ENCODE peak calls at places on chromosome 16, in ten cellular contexts. One of them, this sample, is unnamed.

GRCh38 chr16:22373662-22374310 is 633 bp downstream of the CDR2 start:
- DNase-seq in activated T-helper 9 cell treated with anti-CD3 and anti-CD28 coated beads, Interleukin-2, amount 50 U/mL, for 16 hours: peak; percentile 23
- DNase-seq in psoas muscle: peak; percentile 62
- DNase-seq in AG10803: no peak
- DNase-seq in left lung: peak; percentile 51
- DNase-seq in dermis blood vessel endothelial cell: peak; percentile 49
- DNase-seq in stimulated activated CD4-positive, alpha-beta T cell treated with anti-CD3 and anti-CD28 coated beads, Interleukin-4, amount 100 ng/mL, for 24 hours: peak; percentile 34
- DNase-seq in EH: peak; percentile 43
- DNase-seq in AML-193: no peak
- DNase-seq in stimulated activated CD8-positive, alpha-beta memory T cell treated with anti-CD3 and anti-CD28 coated beads, Interleukin-2, amount 100 ng/mL, for 1 hour: no peak
- DNase-seq in this sample: no peak

GRCh38 chr16:30087181-30087898 is 4.4 kb downstream of the TBX6 start:
- DNase-seq in psoas muscle: no peak
- DNase-seq in stimulated activated CD8-positive, alpha-beta memory T cell treated with anti-CD3 and anti-CD28 coated beads, Interleukin-2, amount 100 ng/mL, for 1 hour: no peak
- DNase-seq in EH: no peak
- DNase-seq in activated T-helper 9 cell treated with anti-CD3 and anti-CD28 coated beads, Interleukin-2, amount 50 U/mL, for 16 hours: no peak
- DNase-seq in dermis blood vessel endothelial cell: no peak
- DNase-seq in AG10803: no peak
- DNase-seq in left lung: no peak
- DNase-seq in stimulated activated CD4-positive, alpha-beta T cell treated with anti-CD3 and anti-CD28 coated beads, Interleukin-4, amount 100 ng/mL, for 24 hours: no peak
- DNase-seq in AML-193: no peak
- DNase-seq in this sample: no peak

GRCh38 chr16:22789281-22789945 is 24.5 kb upstream of the HS3ST2 start:
- DNase-seq in stimulated activated CD8-positive, alpha-beta memory T cell treated with anti-CD3 and anti-CD28 coated beads, Interleukin-2, amount 100 ng/mL, for 1 hour: no peak
- DNase-seq in AG10803: no peak
- DNase-seq in stimulated activated CD4-positive, alpha-beta T cell treated with anti-CD3 and anti-CD28 coated beads, Interleukin-4, amount 100 ng/mL, for 24 hours: no peak
- DNase-seq in dermis blood vessel endothelial cell: no peak
- DNase-seq in AML-193: no peak
- DNase-seq in left lung: no peak
- DNase-seq in psoas muscle: no peak
- DNase-seq in activated T-helper 9 cell treated with anti-CD3 and anti-CD28 coated beads, Interleukin-2, amount 50 U/mL, for 16 hours: no peak
- DNase-seq in EH: peak; percentile 29
- DNase-seq in this sample: no peak

GRCh38 chr16:16131659-16132058 is 91.6 kb downstream of the ABCC6 start:
- DNase-seq in psoas muscle: no peak
- DNase-seq in activated T-helper 9 cell treated with anti-CD3 and anti-CD28 coated beads, Interleukin-2, amount 50 U/mL, for 16 hours: no peak
- DNase-seq in dermis blood vessel endothelial cell: no peak
- DNase-seq in stimulated activated CD8-positive, alpha-beta memory T cell treated with anti-CD3 and anti-CD28 coated beads, Interleukin-2, amount 100 ng/mL, for 1 hour: no peak
- DNase-seq in AG10803: no peak
- DNase-seq in stimulated activated CD4-positive, alpha-beta T cell treated with anti-CD3 and anti-CD28 coated beads, Interleukin-4, amount 100 ng/mL, for 24 hours: no peak
- DNase-seq in left lung: no peak
- DNase-seq in EH: no peak
- DNase-seq in AML-193: no peak
- DNase-seq in this sample: no peak

GRCh38 chr16:11273721-11274324 is 394 bp upstream of the PRM3 start:
- DNase-seq in stimulated activated CD4-positive, alpha-beta T cell treated with anti-CD3 and anti-CD28 coated beads, Interleukin-4, amount 100 ng/mL, for 24 hours: no peak
- DNase-seq in AML-193: no peak
- DNase-seq in stimulated activated CD8-positive, alpha-beta memory T cell treated with anti-CD3 and anti-CD28 coated beads, Interleukin-2, amount 100 ng/mL, for 1 hour: no peak
- DNase-seq in AG10803: no peak
- DNase-seq in left lung: no peak
- DNase-seq in dermis blood vessel endothelial cell: no peak
- DNase-seq in activated T-helper 9 cell treated with anti-CD3 and anti-CD28 coated beads, Interleukin-2, amount 50 U/mL, for 16 hours: no peak
- DNase-seq in psoas muscle: no peak
- DNase-seq in EH: peak; percentile 48
- DNase-seq in this sample: no peak

GRCh38 chr16:9081183-9081582 is 10.3 kb upstream of the HAPSTR1 start:
- DNase-seq in AML-193: no peak
- DNase-seq in dermis blood vessel endothelial cell: no peak
- DNase-seq in stimulated activated CD8-positive, alpha-beta memory T cell treated with anti-CD3 and anti-CD28 coated beads, Interleukin-2, amount 100 ng/mL, for 1 hour: no peak
- DNase-seq in psoas muscle: no peak
- DNase-seq in activated T-helper 9 cell treated with anti-CD3 and anti-CD28 coated beads, Interleukin-2, amount 50 U/mL, for 16 hours: no peak
- DNase-seq in EH: no peak
- DNase-seq in left lung: peak; percentile 24
- DNase-seq in stimulated activated CD4-positive, alpha-beta T cell treated with anti-CD3 and anti-CD28 coated beads, Interleukin-4, amount 100 ng/mL, for 24 hours: no peak
- DNase-seq in AG10803: no peak
- DNase-seq in this sample: no peak

GRCh38 chr16:67647681-67648080 is 2.7 kb downstream of the CARMIL2 start:
- DNase-seq in EH: no peak
- DNase-seq in dermis blood vessel endothelial cell: no peak
- DNase-seq in stimulated activated CD4-positive, alpha-beta T cell treated with anti-CD3 and anti-CD28 coated beads, Interleukin-4, amount 100 ng/mL, for 24 hours: no peak
- DNase-seq in psoas muscle: no peak
- DNase-seq in AG10803: no peak
- DNase-seq in activated T-helper 9 cell treated with anti-CD3 and anti-CD28 coated beads, Interleukin-2, amount 50 U/mL, for 16 hours: no peak
- DNase-seq in stimulated activated CD8-positive, alpha-beta memory T cell treated with anti-CD3 and anti-CD28 coated beads, Interleukin-2, amount 100 ng/mL, for 1 hour: no peak
- DNase-seq in AML-193: no peak
- DNase-seq in left lung: no peak
- DNase-seq in this sample: no peak

GRCh38 chr16:11218324-11218962 is 37.6 kb downstream of the SOCS1 start:
- DNase-seq in EH: no peak
- DNase-seq in activated T-helper 9 cell treated with anti-CD3 and anti-CD28 coated beads, Interleukin-2, amount 50 U/mL, for 16 hours: no peak
- DNase-seq in left lung: no peak
- DNase-seq in stimulated activated CD4-positive, alpha-beta T cell treated with anti-CD3 and anti-CD28 coated beads, Interleukin-4, amount 100 ng/mL, for 24 hours: no peak
- DNase-seq in AML-193: no peak
- DNase-seq in dermis blood vessel endothelial cell: no peak
- DNase-seq in psoas muscle: no peak
- DNase-seq in stimulated activated CD8-positive, alpha-beta memory T cell treated with anti-CD3 and anti-CD28 coated beads, Interleukin-2, amount 100 ng/mL, for 1 hour: no peak
- DNase-seq in AG10803: peak; percentile 15
- DNase-seq in this sample: no peak

GRCh38 chr16:27258241-27258734 is 10.3 kb downstream of the NSMCE1 start:
- DNase-seq in EH: peak; percentile 80
- DNase-seq in left lung: no peak
- DNase-seq in activated T-helper 9 cell treated with anti-CD3 and anti-CD28 coated beads, Interleukin-2, amount 50 U/mL, for 16 hours: no peak
- DNase-seq in stimulated activated CD4-positive, alpha-beta T cell treated with anti-CD3 and anti-CD28 coated beads, Interleukin-4, amount 100 ng/mL, for 24 hours: no peak
- DNase-seq in AML-193: no peak
- DNase-seq in psoas muscle: no peak
- DNase-seq in AG10803: peak; percentile 37
- DNase-seq in dermis blood vessel endothelial cell: peak; percentile 92
- DNase-seq in stimulated activated CD8-positive, alpha-beta memory T cell treated with anti-CD3 and anti-CD28 coated beads, Interleukin-2, amount 100 ng/mL, for 1 hour: no peak
- DNase-seq in this sample: no peak

GRCh38 chr16:48433116-48433848 is 48.1 kb upstream of the SIAH1 start:
- DNase-seq in AG10803: no peak
- DNase-seq in dermis blood vessel endothelial cell: no peak
- DNase-seq in stimulated activated CD4-positive, alpha-beta T cell treated with anti-CD3 and anti-CD28 coated beads, Interleukin-4, amount 100 ng/mL, for 24 hours: no peak
- DNase-seq in EH: no peak
- DNase-seq in left lung: no peak
- DNase-seq in stimulated activated CD8-positive, alpha-beta memory T cell treated with anti-CD3 and anti-CD28 coated beads, Interleukin-2, amount 100 ng/mL, for 1 hour: no peak
- DNase-seq in activated T-helper 9 cell treated with anti-CD3 and anti-CD28 coated beads, Interleukin-2, amount 50 U/mL, for 16 hours: no peak
- DNase-seq in AML-193: no peak
- DNase-seq in psoas muscle: no peak
- DNase-seq in this sample: no peak

GRCh38 chr16:48385272-48385953 is at the start of gene SIAH1:
- DNase-seq in stimulated activated CD8-positive, alpha-beta memory T cell treated with anti-CD3 and anti-CD28 coated beads, Interleukin-2, amount 100 ng/mL, for 1 hour: peak; percentile 80
- DNase-seq in activated T-helper 9 cell treated with anti-CD3 and anti-CD28 coated beads, Interleukin-2, amount 50 U/mL, for 16 hours: peak; percentile 86
- DNase-seq in dermis blood vessel endothelial cell: peak; percentile 88
- DNase-seq in EH: peak; percentile 83
- DNase-seq in AML-193: peak; percentile 45
- DNase-seq in AG10803: peak; percentile 77
- DNase-seq in psoas muscle: peak; percentile 88
- DNase-seq in stimulated activated CD4-positive, alpha-beta T cell treated with anti-CD3 and anti-CD28 coated beads, Interleukin-4, amount 100 ng/mL, for 24 hours: peak; percentile 85
- DNase-seq in left lung: peak; percentile 83
- DNase-seq in this sample: peak; percentile 68

GRCh38 chr16:15949210-15950166 is at the start of gene ABCC1:
- DNase-seq in AG10803: no peak
- DNase-seq in stimulated activated CD8-positive, alpha-beta memory T cell treated with anti-CD3 and anti-CD28 coated beads, Interleukin-2, amount 100 ng/mL, for 1 hour: peak; percentile 40
- DNase-seq in left lung: peak; percentile 40
- DNase-seq in dermis blood vessel endothelial cell: peak; percentile 61
- DNase-seq in activated T-helper 9 cell treated with anti-CD3 and anti-CD28 coated beads, Interleukin-2, amount 50 U/mL, for 16 hours: peak; percentile 51
- DNase-seq in EH: peak; percentile 52
- DNase-seq in AML-193: no peak
- DNase-seq in psoas muscle: peak; percentile 52
- DNase-seq in stimulated activated CD4-positive, alpha-beta T cell treated with anti-CD3 and anti-CD28 coated beads, Interleukin-4, amount 100 ng/mL, for 24 hours: peak; percentile 62
- DNase-seq in this sample: no peak